ENCODE peak calls at places on chromosomes 11 and 22, in ten cellular contexts. I, G, K, Q, A, H, P, Y, Z and B are unnamed samples.

GRCh38 chr11:2904153-2905052 is 18.8 kb upstream of the CDKN1C start:
- DNase-seq in G (no peak), I (no peak), P (no peak), Y (no peak), K (no peak), A (no peak), Z (no peak), Q (no peak), H (no peak), B (no peak)

GRCh38 chr11:11569936-11570491 is 51.8 kb downstream of the GALNT18 start:
- DNase-seq in H (peak), A (no peak), Z (no peak), Y (no peak), G (no peak), I (no peak), P (peak), K (no peak), Q (no peak), B (no peak)

GRCh38 chr11:9693801-9694553 is 30.1 kb downstream of the SWAP70 start:
- DNase-seq in Z (no peak), H (no peak), G (no peak), Y (no peak), K (no peak), I (no peak), A (no peak), Q (no peak), P (peak), B (no peak)

GRCh38 chr11:68889948-68890446 is 13.6 kb downstream of the MRPL21 start:
- DNase-seq in H (peak), Z (no peak), G (no peak), I (no peak), K (peak), Y (peak), P (no peak), Q (no peak), A (no peak), B (no peak)

GRCh38 chr11:1152316-1153104 is 5.2 kb upstream of the MUC5AC start:
- DNase-seq in I (no peak), K (no peak), Q (no peak), G (no peak), Z (no peak), A (no peak), P (no peak), H (peak), Y (no peak), B (peak)

GRCh38 chr11:125228425-125228824 is 63.9 kb downstream of the PKNOX2 start:
- DNase-seq in Y (no peak), I (no peak), Q (no peak), Z (no peak), G (no peak), H (no peak), K (no peak), P (no peak), A (no peak), B (no peak)

GRCh38 chr22:39664485-39665200 is 94.1 kb downstream of the CACNA1I start:
- DNase-seq in Q (no peak), K (peak), P (no peak), Y (peak), H (no peak), Z (no peak), A (no peak), G (no peak), I (no peak), B (peak)

GRCh38 chr11:35523351-35523768 is 2.1 kb downstream of the PAMR1 start:
- DNase-seq in Y (no peak), K (no peak), Q (no peak), P (no peak), H (peak), G (no peak), Z (no peak), A (no peak), I (no peak), B (no peak)

GRCh38 chr11:87908086-87908485 is 267.2 kb downstream of the RAB38 start:
- DNase-seq in H (no peak), K (peak), A (no peak), Y (no peak), P (no peak), Z (no peak), G (no peak), Q (no peak), I (no peak), B (no peak)

GRCh38 chr11:1928891-1929541 is 9.5 kb downstream of the TNNT3 start:
- DNase-seq in Q (no peak), A (no peak), I (no peak), P (no peak), G (no peak), K (no peak), H (no peak), Y (no peak), Z (no peak), B (no peak)

GRCh38 chr22:46297151-46297819 is 615 bp downstream of the GTSE1 start:
- DNase-seq in Y (peak), K (peak), Z (no peak), Q (no peak), I (peak), H (peak), A (no peak), P (peak), G (no peak), B (peak)

GRCh38 chr11:5297671-5298070 is 4.1 kb downstream of the OR51B4 start:
- DNase-seq in A (no peak), P (no peak), K (no peak), Z (no peak), Y (no peak), Q (no peak), H (no peak), I (no peak), G (no peak), B (no peak)

GRCh38 chr11:117856892-117857291 is 19.6 kb downstream of the FXYD6 start:
- DNase-seq in H (no peak), Z (no peak), I (no peak), K (no peak), Y (no peak), G (no peak), A (no peak), P (no peak), Q (no peak), B (no peak)

GRCh38 chr11:57276169-57276854 is 39.3 kb upstream of the APLNR start:
- DNase-seq in P (no peak), Y (no peak), Q (no peak), A (no peak), Z (no peak), I (no peak), H (no peak), K (no peak), G (no peak), B (no peak)

GRCh38 chr22:43198126-43198525 is 11.2 kb upstream of the TTLL12 start:
- DNase-seq in I (no peak), K (no peak), P (no peak), Y (no peak), Z (no peak), A (no peak), Q (no peak), H (no peak), G (no peak), B (no peak)

GRCh38 chr22:32836286-32836859 is 34.9 kb downstream of the TIMP3 start:
- DNase-seq in Q (no peak), A (peak), H (peak), K (peak), I (no peak), G (no peak), Y (no peak), P (peak), Z (no peak), B (no peak)

GRCh38 chr11:117045196-117045595 is 53.0 kb downstream of the SIK3 start:
- DNase-seq in P (no peak), Z (no peak), G (no peak), K (peak), Y (no peak), I (no peak), H (peak), A (no peak), Q (no peak), B (no peak)

GRCh38 chr22:43228330-43228729 is 41.4 kb upstream of the TTLL12 start:
- DNase-seq in P (peak), Y (peak), G (no peak), A (no peak), I (no peak), Z (no peak), K (peak), Q (peak), H (peak), B (peak)

GRCh38 chr11:69510471-69511357 is 29.3 kb downstream of the LINC01488 start:
- DNase-seq in I (no peak), Z (no peak), A (no peak), Y (no peak), G (no peak), K (no peak), Q (no peak), P (peak), H (peak), B (peak)

GRCh38 chr22:19480789-19481188 is 1.1 kb downstream of the CDC45 start:
- DNase-seq in Y (no peak), A (no peak), I (no peak), G (no peak), K (no peak), P (no peak), Z (no peak), H (no peak), Q (no peak), B (no peak)

GRCh38 chr11:79179087-79179486 is 261.7 kb downstream of the TENM4 start:
- DNase-seq in H (no peak), Z (no peak), Q (no peak), I (no peak), A (no peak), Y (no peak), P (no peak), K (no peak), G (no peak), B (no peak)

GRCh38 chr22:36086170-36086490 is 57.5 kb upstream of the RBFOX2 start:
- DNase-seq in Y (no peak), K (peak), P (peak), A (no peak), I (no peak), H (peak), Z (no peak), G (no peak), Q (no peak), B (peak)

GRCh38 chr22:50313600-50313999 is 6.2 kb upstream of the PLXNB2 start:
- DNase-seq in P (no peak), Y (no peak), K (no peak), I (no peak), Z (no peak), Q (no peak), G (no peak), H (no peak), A (no peak), B (no peak)

GRCh38 chr11:44741976-44742375 is 15.2 kb downstream of the TSPAN18 start:
- DNase-seq in H (no peak), K (no peak), I (no peak), Z (no peak), A (no peak), Y (no peak), Q (no peak), G (no peak), P (no peak), B (no peak)

GRCh38 chr11:122813176-122813917 is 25.0 kb upstream of the CRTAM start:
- DNase-seq in Y (no peak), Z (no peak), A (no peak), P (no peak), Q (no peak), I (no peak), K (no peak), G (no peak), H (no peak), B (no peak)

GRCh38 chr22:21449531-21450319 is 17.5 kb upstream of the TMEM191C start:
- DNase-seq in Y (peak), Z (no peak), H (no peak), K (no peak), I (no peak), A (no peak), Q (no peak), G (no peak), P (no peak), B (no peak)

GRCh38 chr11:48006301-48006992 is 26.1 kb downstream of the PTPRJ start:
- DNase-seq in G (no peak), I (no peak), H (peak), K (no peak), Y (no peak), Q (no peak), A (no peak), P (peak), Z (no peak), B (no peak)

GRCh38 chr11:75475767-75476650 is 43.0 kb upstream of the KLHL35 start:
- DNase-seq in K (peak), A (peak), G (no peak), P (peak), I (no peak), Z (no peak), Q (no peak), Y (no peak), H (peak), B (no peak)

GRCh38 chr11:108961095-108961494 is 296.2 kb downstream of the DDX10 start:
- DNase-seq in A (no peak), G (no peak), Z (no peak), Y (no peak), I (peak), H (no peak), P (no peak), K (no peak), Q (no peak), B (no peak)

GRCh38 chr11:128424867-128425285 is 162.5 kb downstream of the ETS1 start:
- DNase-seq in K (no peak), Y (no peak), Q (no peak), P (no peak), A (no peak), H (no peak), I (no peak), Z (no peak), G (no peak), B (peak)